ENCODE peak calls at places on chromosomes 6 and 20, in six cellular contexts. F is H1, O is HepG2, W is K562, N is A549, Y is GM12878. H is an unnamed sample.

GRCh38 chr20:36854343-36855240 is 21.3 kb upstream of the TLDC2 start:
- DNase-seq in F (no peak), O (no peak), W (no peak), N (peak; percentile 67), Y (no peak), H (peak; percentile 28)

GRCh38 chr6:170082531-170083187 is 208.2 kb downstream of the DLL1 start:
- DNase-seq in F (no peak), O (no peak), W (no peak), N (no peak), Y (no peak), H (no peak)

GRCh38 chr20:18973499-18974173 is 160.1 kb downstream of the SCP2D1 start:
- DNase-seq in F (no peak), O (no peak), W (no peak), N (no peak), Y (no peak), H (no peak)

GRCh38 chr20:34514897-34515483 is 1.2 kb upstream of the DYNLRB1 start:
- DNase-seq in F (no peak), O (no peak), W (no peak), N (no peak), Y (no peak), H (peak; percentile 44)

GRCh38 chr6:89950879-89951391 is 56.7 kb downstream of the GJA10 start:
- DNase-seq in F (no peak), O (no peak), W (no peak), N (no peak), Y (no peak), H (no peak)

GRCh38 chr20:32037929-32038328 is 14.1 kb upstream of the HCK start:
- DNase-seq in F (no peak), O (no peak), W (no peak), N (peak; percentile 23), Y (no peak), H (peak; percentile 59)

GRCh38 chr20:60984666-60985065 is 267.4 kb upstream of the CDH4 start:
- DNase-seq in F (no peak), O (no peak), W (no peak), N (no peak), Y (no peak), H (no peak)

GRCh38 chr20:1478566-1478965 is 11.9 kb upstream of the NSFL1C start:
- DNase-seq in F (no peak), O (no peak), W (no peak), N (peak; percentile 42), Y (no peak), H (peak; percentile 52)

GRCh38 chr6:28212510-28213212 is 12.4 kb upstream of the ZSCAN9 start:
- DNase-seq in F (peak; percentile 92), O (peak; percentile 79), W (peak; percentile 95), N (peak; percentile 87), Y (peak; percentile 77), H (peak; percentile 90)

GRCh38 chr6:37624606-37625574 is 72.8 kb downstream of the MDGA1 start:
- DNase-seq in F (no peak), O (no peak), W (no peak), N (no peak), Y (no peak), H (no peak)

GRCh38 chr20:31712564-31713311 is 9.9 kb downstream of the BCL2L1 start:
- DNase-seq in F (peak; percentile 55), O (peak; percentile 95), W (peak; percentile 43), N (peak; percentile 95), Y (no peak), H (peak; percentile 82)

GRCh38 chr20:41218466-41218865 is 81.1 kb downstream of the PLCG1 start:
- DNase-seq in F (no peak), O (no peak), W (no peak), N (no peak), Y (no peak), H (peak; percentile 73)

GRCh38 chr20:25277051-25277801 is 29.3 kb downstream of the PYGB start:
- DNase-seq in F (peak; percentile 39), O (no peak), W (no peak), N (no peak), Y (no peak), H (no peak)

GRCh38 chr6:23535071-23535470 is 590.9 kb upstream of the NRSN1 start:
- DNase-seq in F (no peak), O (no peak), W (no peak), N (no peak), Y (no peak), H (no peak)

GRCh38 chr6:53378208-53378607 is 29.5 kb upstream of the ELOVL5 start:
- DNase-seq in F (no peak), O (no peak), W (no peak), N (no peak), Y (no peak), H (no peak)

GRCh38 chr6:80217799-80218198 is 111.3 kb downstream of the BCKDHB start:
- DNase-seq in F (no peak), O (no peak), W (no peak), N (no peak), Y (no peak), H (no peak)

GRCh38 chr20:32594204-32594603 is 9.1 kb upstream of the NOL4L start:
- DNase-seq in F (no peak), O (no peak), W (no peak), N (no peak), Y (no peak), H (no peak)

GRCh38 chr20:34083137-34083536 is 28.9 kb downstream of the EIF2S2 start:
- DNase-seq in F (no peak), O (no peak), W (peak; percentile 83), N (peak; percentile 33), Y (no peak), H (peak; percentile 86)

GRCh38 chr6:119296036-119297035 is 53.2 kb downstream of the MAN1A1 start:
- DNase-seq in F (no peak), O (no peak), W (no peak), N (no peak), Y (no peak), H (no peak)

GRCh38 chr6:140857734-140858380 is 1274.9 kb upstream of the GJE1 start:
- DNase-seq in F (no peak), O (no peak), W (no peak), N (peak; percentile 36), Y (no peak), H (peak; percentile 95)

DNA sequence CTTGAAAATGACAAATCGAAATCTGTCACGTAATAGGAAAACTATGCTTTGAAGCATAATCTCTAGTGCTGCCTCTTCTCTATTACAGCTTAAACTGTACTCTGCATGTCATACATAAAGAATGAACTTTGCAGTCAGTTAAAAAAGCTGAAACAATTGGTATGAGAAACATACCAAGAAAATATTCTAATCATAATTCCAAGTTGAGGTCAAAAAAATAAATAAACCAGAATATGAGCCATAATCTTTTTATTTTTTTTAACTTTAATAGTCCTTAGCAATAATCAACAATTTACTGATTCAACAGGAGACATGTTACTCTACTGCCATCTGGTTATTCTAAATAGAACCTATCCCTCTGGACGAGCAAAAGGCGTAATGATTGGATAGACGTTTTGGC is 224.3 kb upstream of the FLRT3 start:
- DNase-seq in F (no peak), O (no peak), W (no peak), N (no peak), Y (no peak), H (peak; percentile 78)
- TF ChIP-seq RFX5 in F (no peak), O (no peak), W (no peak), N (no peak), Y (no peak), H (no peak)

DNA sequence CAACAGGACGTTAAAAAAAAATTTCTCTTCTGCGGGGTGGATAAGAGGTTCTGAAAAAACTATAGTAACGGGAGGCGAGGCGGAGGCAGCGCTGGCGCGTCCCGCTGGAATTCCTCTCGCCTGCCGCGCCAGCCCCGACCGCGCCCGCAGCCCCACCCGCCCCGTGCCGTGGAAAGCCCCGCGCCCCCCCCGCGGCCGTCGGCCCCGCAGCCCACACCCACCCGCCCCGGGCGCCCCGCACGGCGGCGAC is 476 bp upstream of the QKI start:
- DNase-seq in F (no peak), O (no peak), W (no peak), N (no peak), Y (no peak), H (no peak)
- TF ChIP-seq POLR2A in F (no peak), O (no peak), W (peak; percentile 53), N (no peak), Y (no peak), H (peak; percentile 70)

DNA sequence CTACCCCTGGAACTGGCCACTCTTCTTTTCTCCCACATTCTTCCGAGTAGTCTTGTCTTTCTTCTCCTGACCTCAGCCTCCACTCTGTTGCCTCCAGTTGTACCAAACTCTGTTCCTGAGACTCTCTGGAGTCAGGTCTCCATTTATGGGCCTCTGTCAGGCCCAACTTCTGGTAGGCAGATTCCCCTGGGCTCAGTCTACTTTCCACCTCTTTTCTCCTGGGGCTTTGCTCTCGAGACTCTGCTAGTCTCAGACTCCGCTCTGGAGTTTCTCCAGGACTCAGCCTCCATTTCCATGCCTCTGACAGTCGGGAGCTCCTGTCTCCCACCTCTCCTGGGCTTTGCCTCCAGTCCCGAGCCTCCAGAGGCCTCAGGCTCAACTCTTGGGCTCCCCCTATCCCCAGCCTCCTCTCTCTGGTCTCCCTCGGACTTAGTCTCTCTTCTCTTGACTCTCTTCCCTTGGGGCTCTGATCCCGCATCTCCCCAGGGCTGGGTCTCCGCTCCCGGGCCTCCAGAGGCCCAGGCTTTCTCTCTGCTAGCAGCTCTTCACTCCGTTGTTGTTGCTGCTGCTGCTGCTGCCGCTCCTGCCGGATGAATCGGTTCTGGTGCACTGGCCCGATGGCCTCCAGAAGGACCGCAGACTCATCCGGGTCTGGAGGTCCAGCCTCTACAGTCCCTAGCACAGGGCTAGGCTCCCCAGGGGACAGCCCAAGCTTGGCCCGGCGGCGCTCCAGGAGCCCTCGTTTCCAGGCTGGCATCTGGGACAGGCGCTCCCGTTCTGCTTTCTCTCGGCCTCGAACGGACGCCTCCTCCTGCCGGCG is 1.1 kb downstream of the PPP1R18 start:
- DNase-seq in F (no peak), O (no peak), W (peak; percentile 79), N (no peak), Y (no peak), H (no peak)
- TF ChIP-seq RFX5 in F (no peak), O (no peak), W (no peak), N (no peak), Y (no peak), H (no peak)

GRCh38 chr20:57409316-57409671 is 18.1 kb downstream of the RBM38 start:
- DNase-seq in F (no peak), O (no peak), W (no peak), N (no peak), Y (no peak), H (no peak)

GRCh38 chr20:57408131-57408530 is 16.9 kb downstream of the RBM38 start:
- DNase-seq in F (no peak), O (no peak), W (peak; percentile 35), N (no peak), Y (no peak), H (peak; percentile 39)

GRCh38 chr20:57408536-57409233 is 17.5 kb downstream of the RBM38 start:
- DNase-seq in F (no peak), O (no peak), W (no peak), N (no peak), Y (no peak), H (no peak)

GRCh38 chr20:57410398-57411323 is 19.5 kb downstream of the RBM38 start:
- DNase-seq in F (no peak), O (no peak), W (no peak), N (no peak), Y (no peak), H (no peak)

DNA sequence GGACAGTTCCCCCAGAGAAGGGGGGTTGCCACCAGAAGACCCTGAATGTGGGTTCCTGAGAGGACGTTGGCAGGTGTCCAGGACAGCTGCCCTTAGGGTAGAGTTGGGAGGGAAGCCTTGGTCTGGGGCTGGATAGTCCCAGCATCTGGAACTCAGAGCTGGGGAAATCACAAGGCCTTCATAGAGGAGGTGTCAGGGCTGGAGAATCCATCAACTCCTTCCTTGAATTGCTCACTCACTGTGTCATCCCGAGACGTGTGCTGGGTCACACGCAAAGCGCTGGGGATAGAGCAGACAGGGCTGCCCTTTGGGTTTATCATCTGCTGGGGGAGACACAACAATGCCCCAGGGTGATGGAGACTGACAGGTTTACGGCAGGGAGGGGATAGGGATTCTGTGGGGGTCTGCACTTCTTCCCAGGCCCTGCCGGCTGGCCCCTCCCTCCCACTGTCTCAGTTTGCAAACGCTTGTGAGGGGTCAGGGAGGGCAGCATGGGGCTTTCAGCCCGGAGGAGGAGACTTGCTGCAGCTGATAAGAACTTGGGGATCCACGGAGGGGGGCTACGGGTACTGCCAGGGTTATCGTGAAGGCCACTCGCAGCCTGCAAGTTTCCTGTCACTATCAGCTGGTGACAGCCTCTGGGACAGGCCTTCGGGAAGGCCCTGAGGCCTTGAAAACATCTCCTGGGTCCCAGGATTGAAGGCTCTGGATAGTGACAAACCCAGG is 18.6 kb downstream of the RBM38 start:
- DNase-seq in F (no peak), O (no peak), W (peak; percentile 96), N (no peak), Y (no peak), H (no peak)
- TF ChIP-seq POLR2A in F (no peak), O (no peak), W (peak; percentile 63), N (no peak), Y (peak; percentile 50), H (no peak)